ENCODE peak calls at places on chromosomes 5 and 9, in six cellular contexts. S is CD8-positive, alpha-beta memory T cell; A is cardiac muscle cell; I is effector memory CD4-positive, alpha-beta T cell; Y is heart right ventricle; G is transverse colon. N is an unnamed sample. For H3K4me1 and H3K9me3, the result is how much of the 10 kb centered on the place peaks cover.

GRCh38 chr9:72150172-72150571 is 932 bp downstream of the GDA start:
- DNase-seq in S (no peak), G (no peak), I (no peak), A (no peak), Y (no peak), N (no peak)

GRCh38 chr9:131096490-131097258 is at the start of gene AIF1L:
- DNase-seq in Y (no peak), I (no peak), S (no peak), G (no peak), A (no peak), N (peak)

GRCh38 chr5:34570721-34571379 is 85.3 kb upstream of the RAI14 start:
- DNase-seq in I (no peak), Y (no peak), S (no peak), A (peak), G (no peak), N (no peak)

GRCh38 chr5:133290669-133291235 is 238.9 kb downstream of the HSPA4 start:
- DNase-seq in G (no peak), S (no peak), I (no peak), Y (no peak), A (no peak), N (no peak)

GRCh38 chr5:127015716-127016115 is 14.6 kb downstream of the MARCHF3 start:
- DNase-seq in Y (no peak), S (no peak), G (no peak), A (no peak), I (no peak), N (no peak)

GRCh38 chr5:133330956-133331355 is 279.1 kb downstream of the HSPA4 start:
- DNase-seq in I (no peak), G (no peak), A (no peak), Y (no peak), S (no peak), N (no peak)

GRCh38 chr9:121998513-121999049 is 94.5 kb downstream of the TTLL11 start:
- DNase-seq in Y (no peak), G (no peak), S (no peak), I (no peak), A (no peak), N (no peak)

GRCh38 chr5:23035555-23036090 is 182.5 kb upstream of the CDH12 start:
- DNase-seq in G (no peak), A (no peak), Y (no peak), I (no peak), S (no peak), N (no peak)

GRCh38 chr5:154494036-154494435 is 16.0 kb upstream of the HAND1 start:
- DNase-seq in I (no peak), A (no peak), Y (no peak), S (no peak), G (no peak), N (no peak)

GRCh38 chr9:94692601-94693000 is 33.9 kb upstream of the AOPEP start:
- DNase-seq in I (no peak), Y (no peak), A (no peak), G (no peak), S (no peak), N (no peak)

GRCh38 chr9:116870566-116870965 is 183.5 kb downstream of the TRIM32 start:
- DNase-seq in S (no peak), Y (no peak), A (no peak), I (no peak), G (no peak), N (no peak)

GRCh38 chr5:167821096-167821590 is 470.3 kb upstream of the WWC1 start:
- DNase-seq in A (no peak), S (no peak), I (no peak), Y (no peak), G (no peak), N (no peak)

GRCh38 chr9:21555911-21556310 is 73.8 kb upstream of the IFNE start:
- DNase-seq in Y (no peak), A (peak), S (no peak), I (no peak), G (no peak), N (no peak)

GRCh38 chr9:34707130-34707529 is 2.8 kb downstream of the CCL21 start:
- DNase-seq in Y (no peak), S (no peak), G (no peak), I (no peak), A (no peak), N (no peak)

GRCh38 chr5:34959323-34959722 is 30.0 kb downstream of the DNAJC21 start:
- DNase-seq in I (no peak), G (no peak), Y (no peak), A (peak), S (no peak), N (no peak)

GRCh38 chr5:84287964-84288363 is 96.7 kb downstream of the EDIL3 start:
- DNase-seq in I (no peak), S (no peak), Y (no peak), A (peak), G (no peak), N (no peak)

GRCh38 chr9:14822666-14823065 is 87.6 kb downstream of the FREM1 start:
- DNase-seq in G (no peak), A (no peak), I (no peak), S (no peak), Y (no peak), N (no peak)

GRCh38 chr9:14554866-14555265 is 138.4 kb downstream of the ZDHHC21 start:
- DNase-seq in G (no peak), A (peak), Y (no peak), I (no peak), S (no peak), N (no peak)

GRCh38 chr5:84191296-84191695 is 193.4 kb downstream of the EDIL3 start:
- DNase-seq in I (no peak), A (peak), Y (no peak), G (peak), S (no peak), N (no peak)

GRCh38 chr9:14271078-14271673 is 42.8 kb downstream of the NFIB start:
- DNase-seq in S (no peak), G (peak), A (peak), I (no peak), Y (peak), N (peak)

GRCh38 chr5:59838989-59839388 is 54.5 kb downstream of the PDE4D start:
- DNase-seq in G (no peak), A (no peak), Y (no peak), S (no peak), I (no peak), N (no peak)

DNA sequence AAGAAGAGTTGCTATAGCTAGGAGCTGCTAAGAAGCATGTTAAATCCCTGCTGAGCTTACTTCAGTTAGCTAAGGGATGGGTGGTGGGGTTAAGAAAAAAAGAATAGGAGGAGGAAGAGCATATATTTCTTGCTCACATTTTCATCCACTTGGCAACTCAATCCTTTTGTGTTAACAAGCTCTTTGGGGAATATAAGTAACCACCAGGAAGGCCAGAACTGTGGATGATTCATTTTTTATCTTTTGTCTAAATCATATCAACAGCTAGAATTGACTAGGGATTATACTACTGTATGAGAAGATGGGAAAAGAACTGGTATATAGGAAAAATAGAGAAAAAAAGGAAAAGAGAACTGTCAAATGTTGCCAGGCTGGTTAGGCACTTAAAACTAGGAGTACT is 555.3 kb upstream of the ARRDC3 start:
- DNase-seq in I (no peak), S (no peak), Y (no peak), A (peak), G (no peak), N (no peak)
- H3K27ac ChIP-seq in I (no peak), S (no peak), Y (no peak), A (no peak), G (no peak), N (no peak)

DNA sequence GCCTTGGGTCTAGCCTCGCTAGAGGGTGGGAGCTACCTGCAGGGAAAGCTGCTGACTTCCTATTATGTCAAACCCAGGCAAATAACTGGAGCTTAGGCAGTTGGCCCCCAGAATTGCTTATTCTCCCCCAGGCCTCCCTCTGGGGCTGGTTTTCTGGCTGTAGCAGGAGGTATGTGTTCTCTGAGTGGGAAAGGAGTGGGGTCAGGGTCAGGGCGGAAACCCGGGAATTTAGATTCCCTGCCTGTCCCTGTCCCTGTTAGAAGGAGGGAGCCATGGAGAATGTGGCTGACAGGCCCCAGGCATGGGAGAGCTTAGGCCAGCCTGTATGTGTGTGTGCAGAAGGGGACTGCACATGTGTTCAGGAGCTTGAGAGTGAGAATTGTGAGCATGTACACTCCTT is 13.6 kb upstream of the CXXC5 start:
- DNase-seq in G (no peak), A (no peak), S (no peak), Y (no peak), I (no peak), N (no peak)
- H3K4me1 ChIP-seq in G (under half), A (under half), S (under half), Y (under half), I (under half), N (under half)

DNA sequence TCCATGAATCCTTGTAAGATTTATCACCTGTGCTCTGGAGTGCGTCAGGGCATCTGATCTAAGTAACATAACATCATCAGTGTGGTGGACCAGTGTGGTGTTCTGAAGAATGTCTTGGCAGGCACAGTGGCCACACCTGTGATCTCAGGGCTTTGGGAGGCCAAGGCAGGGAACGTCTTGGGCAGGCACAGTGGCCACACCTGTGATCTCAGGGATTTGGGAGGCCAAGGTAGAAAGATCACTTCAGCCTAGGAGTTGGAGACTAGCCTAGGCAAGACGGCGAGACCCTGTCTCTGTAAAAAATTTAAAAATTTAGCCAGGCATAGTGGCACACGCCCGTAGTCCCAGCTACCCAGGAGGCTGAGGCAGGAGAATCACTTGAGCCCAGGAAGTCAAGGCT is 185.5 kb downstream of the CACNA1B start:
- DNase-seq in A (no peak), S (no peak), Y (no peak), G (no peak), I (no peak), N (no peak)
- H3K9me3 ChIP-seq in A (under half), S (under half), Y (under half), G (under half), I (under half), N (under half)

GRCh38 chr9:111099199-111100005 is 61.1 kb upstream of the LPAR1 start:
- DNase-seq in I (no peak), S (no peak), G (no peak), A (no peak), Y (no peak), N (no peak)
- H3K27ac ChIP-seq in I (no peak), S (no peak), G (no peak), A (no peak), Y (no peak), N (no peak)

DNA sequence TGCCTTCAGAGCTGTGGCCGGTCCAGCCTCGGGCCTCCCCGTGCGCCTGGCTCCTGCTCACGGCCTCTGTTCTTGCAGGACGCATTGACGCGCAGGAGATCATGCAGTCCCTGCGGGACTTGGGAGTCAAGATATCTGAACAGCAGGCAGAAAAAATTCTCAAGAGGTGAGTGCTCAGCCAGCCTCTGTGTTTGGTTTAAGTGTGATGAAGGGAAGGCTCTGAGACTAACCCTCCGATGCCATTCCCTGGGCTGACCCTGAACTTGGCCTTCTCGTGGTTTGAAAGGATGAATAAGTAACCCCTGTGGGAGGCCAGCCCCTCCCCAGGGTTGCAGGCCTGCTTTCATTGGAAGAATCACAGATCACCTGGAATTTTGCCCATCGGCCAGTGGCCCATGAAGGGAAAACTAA is 26.3 kb downstream of the PTGES2 start:
- DNase-seq in A (no peak), Y (no peak), I (no peak), G (no peak), S (no peak), N (no peak)
- H3K4me1 ChIP-seq in A (under half), Y (under half), I (under half), G (under half), S (half or more), N (under half)

GRCh38 chr5:124735169-124735858 is 11.1 kb downstream of the ZNF608 start:
- DNase-seq in Y (no peak), S (no peak), G (peak), I (no peak), A (peak), N (no peak)
- H3K9me3 ChIP-seq in Y (under half), S (under half), G (under half), I (under half), A (under half), N (under half)

GRCh38 chr5:56588636-56589485 is 226.5 kb upstream of the MAP3K1 start:
- DNase-seq in G (peak), Y (peak), I (peak), S (peak), A (no peak), N (peak)

GRCh38 chr5:56589486-56589870 is 225.9 kb upstream of the MAP3K1 start:
- DNase-seq in G (no peak), I (no peak), Y (no peak), A (no peak), S (no peak), N (no peak)

GRCh38 chr5:56587381-56588124 is 227.8 kb upstream of the MAP3K1 start:
- DNase-seq in Y (no peak), G (no peak), A (no peak), I (no peak), S (no peak), N (no peak)

GRCh38 chr5:56585973-56586740 is 229.2 kb upstream of the MAP3K1 start:
- DNase-seq in I (no peak), Y (peak), A (peak), G (no peak), S (no peak), N (peak)

GRCh38 chr5:56588125-56588516 is 227.2 kb upstream of the MAP3K1 start:
- DNase-seq in I (no peak), S (no peak), Y (no peak), G (no peak), A (no peak), N (no peak)
- H3K27ac ChIP-seq in I (peak), S (peak), Y (peak), G (peak), A (no peak), N (no peak)

GRCh38 chr5:172866802-172867748 is 33.0 kb downstream of the ERGIC1 start:
- DNase-seq in Y (peak), G (no peak), I (no peak), A (no peak), S (no peak), N (peak)
- H3K4me1 ChIP-seq in Y (half or more), G (under half), I (under half), A (under half), S (under half), N (half or more)